ENCODE peak calls at places on chromosomes 16 and 17, in ten cellular contexts. G, R, C, W, T, Z, A, O, N and Y are unnamed samples.

GRCh38 chr16:62253926-62254325 is 217.7 kb upstream of the CDH8 start:
- DNase-seq in N (no peak), Z (no peak), O (no peak), A (no peak), R (no peak), T (no peak), C (no peak), W (no peak), G (no peak), Y (no peak)

GRCh38 chr16:59527206-59527997 is 793.3 kb upstream of the GOT2 start:
- DNase-seq in Z (no peak), A (no peak), C (no peak), R (no peak), G (no peak), T (no peak), N (peak; percentile 80), W (peak; percentile 91), O (no peak), Y (no peak)

GRCh38 chr17:70168979-70169706 is at the start of gene KCNJ2:
- DNase-seq in N (peak; percentile 91), R (no peak), W (peak; percentile 77), T (peak; percentile 93), C (peak; percentile 9), Z (no peak), A (peak; percentile 70), G (peak; percentile 91), O (peak; percentile 72), Y (peak; percentile 7)

GRCh38 chr16:52499061-52499460 is 47.9 kb downstream of the TOX3 start:
- DNase-seq in W (no peak), Z (no peak), O (no peak), T (no peak), R (no peak), C (no peak), A (no peak), N (no peak), G (no peak), Y (no peak)

GRCh38 chr17:17742133-17742621 is 60.9 kb downstream of the RAI1 start:
- DNase-seq in G (no peak), W (no peak), Z (no peak), C (no peak), R (no peak), A (peak; percentile 71), T (no peak), N (no peak), O (no peak), Y (no peak)

GRCh38 chr17:47716381-47716780 is 16.7 kb upstream of the TBX21 start:
- DNase-seq in R (no peak), T (no peak), W (no peak), G (no peak), O (no peak), A (no peak), N (no peak), C (no peak), Z (no peak), Y (no peak)

GRCh38 chr17:13786000-13786598 is 184.4 kb upstream of the HS3ST3A1 start:
- DNase-seq in W (no peak), A (no peak), T (no peak), G (no peak), C (no peak), Z (no peak), N (peak; percentile 23), R (no peak), O (no peak), Y (no peak)

GRCh38 chr16:51651061-51651466 is 500.0 kb upstream of the SALL1 start:
- DNase-seq in G (no peak), W (no peak), C (no peak), R (no peak), N (no peak), T (no peak), Z (no peak), A (no peak), O (no peak), Y (no peak)

GRCh38 chr16:67801889-67802288 is 4.5 kb downstream of the RANBP10 start:
- DNase-seq in C (peak; percentile 18), N (no peak), Z (no peak), W (no peak), R (no peak), T (no peak), G (no peak), A (no peak), O (no peak), Y (no peak)

GRCh38 chr17:42248351-42249179 is 27.6 kb downstream of the STAT5B start:
- DNase-seq in N (peak; percentile 34), A (peak; percentile 98), G (peak; percentile 62), O (peak; percentile 81), C (peak; percentile 76), Z (no peak), R (peak; percentile 35), T (peak; percentile 89), W (no peak), Y (no peak)

GRCh38 chr17:7330099-7331015 is 1.2 kb upstream of the NEURL4 start:
- DNase-seq in Z (no peak), G (peak; percentile 36), W (no peak), T (peak; percentile 82), A (peak; percentile 80), O (peak; percentile 94), R (peak; percentile 39), C (peak; percentile 73), N (peak; percentile 87), Y (peak; percentile 67)

GRCh38 chr16:29663020-29663828 is at the start of gene SPN:
- DNase-seq in C (peak; percentile 42), R (no peak), W (no peak), T (peak; percentile 28), G (no peak), Z (no peak), N (no peak), A (no peak), O (peak; percentile 81), Y (no peak)

GRCh38 chr17:28475151-28475900 is 1.9 kb downstream of the SLC13A2 start:
- DNase-seq in O (no peak), C (no peak), N (no peak), A (no peak), G (no peak), T (no peak), W (no peak), Z (no peak), R (no peak), Y (no peak)

GRCh38 chr17:13385481-13385907 is 216.2 kb downstream of the HS3ST3A1 start:
- DNase-seq in A (no peak), W (no peak), N (peak; percentile 40), R (no peak), Z (no peak), G (no peak), T (no peak), C (no peak), O (no peak), Y (no peak)

GRCh38 chr17:48510761-48511604 is 19.8 kb downstream of the HOXB1 start:
- DNase-seq in G (no peak), W (no peak), R (no peak), O (peak; percentile 62), Z (peak; percentile 70), C (no peak), N (peak; percentile 54), A (no peak), T (no peak), Y (no peak)

GRCh38 chr16:2748757-2749455 is 3.5 kb upstream of the SRRM2 start:
- DNase-seq in O (no peak), C (no peak), A (no peak), R (no peak), Z (no peak), N (no peak), W (no peak), T (no peak), G (no peak), Y (no peak)

GRCh38 chr17:48997827-48998556 is 807 bp downstream of the IGF2BP1 start:
- DNase-seq in G (no peak), T (no peak), N (peak; percentile 52), O (peak; percentile 63), W (no peak), C (no peak), A (no peak), Z (no peak), R (no peak), Y (no peak)

GRCh38 chr17:58811301-58811700 is 55.6 kb downstream of the PPM1E start:
- DNase-seq in O (no peak), T (no peak), Z (no peak), C (no peak), R (no peak), N (no peak), G (no peak), W (no peak), A (no peak), Y (no peak)